ENCODE peak calls at places on chromosomes 5 and 9, in seven cellular contexts. X is astrocyte, P is gastrocnemius medialis, Y is AG10803, Q is ovary, U is BJ, B is breast epithelium. J is an unnamed sample.

GRCh38 chr5:167280111-167280510 is 1011.3 kb upstream of the WWC1 start:
- DNase-seq in X (no peak), P (no peak), Y (no peak), Q (no peak), U (no peak), B (no peak), J (no peak)

GRCh38 chr5:88734191-88734640 is 148.8 kb downstream of the MEF2C start:
- DNase-seq in X (no peak), P (no peak), Y (no peak), Q (no peak), U (no peak), B (no peak), J (no peak)

GRCh38 chr5:75601567-75601966 is 9.7 kb upstream of the ANKDD1B start:
- DNase-seq in X (no peak), P (no peak), Y (no peak), Q (no peak), U (no peak), B (no peak), J (peak)

GRCh38 chr9:70954126-70954525 is 167.3 kb downstream of the TRPM3 start:
- DNase-seq in X (peak), P (no peak), Y (peak), Q (no peak), U (peak), B (no peak), J (peak)

GRCh38 chr5:16508730-16509531 is 43.3 kb upstream of the ZNF622 start:
- DNase-seq in X (no peak), P (peak), Y (peak), Q (no peak), U (no peak), B (peak), J (no peak)

GRCh38 chr5:91077623-91078022 is 305.5 kb downstream of the ARRDC3 start:
- DNase-seq in X (no peak), P (no peak), Y (no peak), Q (no peak), U (no peak), B (no peak), J (no peak)

GRCh38 chr5:140821375-140822280 is at the start of gene PCDHA5:
- DNase-seq in X (no peak), P (no peak), Y (peak), Q (no peak), U (no peak), B (no peak), J (no peak)

GRCh38 chr9:100228352-100228869 is 124.3 kb downstream of the TEX10 start:
- DNase-seq in X (no peak), P (no peak), Y (no peak), Q (no peak), U (no peak), B (no peak), J (no peak)

GRCh38 chr9:84136119-84136868 is 155.7 kb downstream of the RMI1 start:
- DNase-seq in X (peak), P (no peak), Y (peak), Q (no peak), U (peak), B (no peak), J (peak)

GRCh38 chr5:37111426-37112382 is 137.5 kb downstream of the CPLANE1 start:
- DNase-seq in X (peak), P (no peak), Y (no peak), Q (no peak), U (no peak), B (no peak), J (no peak)

GRCh38 chr9:122456123-122456522 is 21.6 kb downstream of the OR1J1 start:
- DNase-seq in X (no peak), P (no peak), Y (no peak), Q (no peak), U (no peak), B (no peak), J (no peak)

DNA sequence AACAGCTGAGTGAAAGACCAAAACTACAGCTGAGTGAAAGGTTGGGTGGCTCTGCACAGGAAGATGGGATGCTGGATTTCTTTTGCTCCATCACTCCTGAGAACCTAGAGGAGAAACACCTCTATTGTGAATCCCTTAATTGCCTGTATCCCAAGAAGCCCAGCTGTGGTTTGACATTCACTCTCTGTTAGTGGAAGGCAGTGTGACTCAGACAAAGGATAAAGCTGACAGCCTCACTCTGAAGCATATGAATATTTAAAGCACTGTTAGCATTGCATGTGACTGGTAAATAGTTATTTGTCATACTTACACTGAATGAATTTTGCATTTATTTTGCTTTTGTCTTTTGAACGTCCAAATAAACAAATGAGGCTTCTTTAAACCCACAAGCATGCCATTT is 367.1 kb upstream of the RIOK2 start:
- DNase-seq in X (peak), P (no peak), Y (peak), Q (no peak), U (no peak), B (no peak), J (peak)
- TF ChIP-seq CTCF in X (no peak), P (no peak), Y (no peak), Q (no peak), U (no peak), B (no peak), J (no peak)

DNA sequence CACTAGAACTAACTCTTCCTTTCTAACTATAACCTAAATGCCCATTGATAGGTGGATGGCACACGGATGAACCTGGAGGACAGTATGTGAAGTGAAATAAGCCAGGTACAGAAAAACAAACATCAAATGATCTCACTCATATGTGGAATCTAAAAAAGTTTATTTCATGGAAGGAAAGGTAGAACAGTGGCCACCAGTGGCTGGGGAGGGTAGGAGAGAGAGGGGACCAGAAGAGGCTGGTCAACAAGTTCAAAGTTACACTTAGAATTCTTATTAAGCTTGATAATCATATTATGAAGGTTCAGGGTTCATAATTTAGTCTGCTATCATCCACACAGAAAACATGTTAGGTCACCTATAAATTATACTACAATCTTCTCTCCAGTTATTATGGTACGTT is 107.6 kb upstream of the SLC12A2 start:
- DNase-seq in X (no peak), P (no peak), Y (no peak), Q (no peak), U (no peak), B (no peak), J (no peak)
- TF ChIP-seq CTCF in X (no peak), P (no peak), Y (no peak), Q (no peak), U (no peak), B (no peak), J (peak)

DNA sequence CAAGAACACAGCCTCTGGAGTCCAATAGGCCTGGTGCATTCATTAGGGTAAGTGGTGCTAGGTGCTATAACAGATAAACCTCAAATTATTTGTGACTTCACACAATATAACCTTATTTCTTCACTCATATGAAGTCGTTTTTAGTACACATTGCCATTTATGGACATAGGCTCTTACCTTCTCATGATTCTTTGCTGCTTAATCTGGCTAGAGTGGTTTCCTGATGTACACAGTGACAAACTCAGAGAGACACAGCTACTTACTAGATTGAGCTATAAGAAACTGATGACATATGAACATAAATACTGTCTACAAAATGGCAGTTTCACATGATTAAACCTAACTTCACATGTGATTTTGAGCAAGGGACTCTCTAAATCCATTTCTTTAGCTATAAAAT is 14.2 kb upstream of the SUB1 start:
- DNase-seq in X (no peak), P (no peak), Y (no peak), Q (no peak), U (no peak), B (no peak), J (no peak)
- TF ChIP-seq CTCF in X (no peak), P (no peak), Y (no peak), Q (no peak), U (no peak), B (no peak), J (no peak)

GRCh38 chr5:79878721-79879336 is 112.2 kb downstream of the MTX3 start:
- DNase-seq in X (no peak), P (no peak), Y (no peak), Q (no peak), U (no peak), B (no peak), J (no peak)
- TF ChIP-seq CTCF in X (no peak), P (no peak), Y (peak), Q (no peak), U (peak), B (no peak), J (peak)

GRCh38 chr5:172605466-172605865 is 35.6 kb upstream of the NEURL1B start:
- DNase-seq in X (no peak), P (no peak), Y (no peak), Q (no peak), U (no peak), B (no peak), J (no peak)
- TF ChIP-seq CTCF in X (no peak), P (no peak), Y (no peak), Q (no peak), U (no peak), B (no peak), J (no peak)

GRCh38 chr5:171610053-171610452 is 175.6 kb upstream of the SMIM23 start:
- DNase-seq in X (no peak), P (no peak), Y (no peak), Q (no peak), U (no peak), B (no peak), J (no peak)

GRCh38 chr5:171607863-171608262 is 177.8 kb upstream of the SMIM23 start:
- DNase-seq in X (no peak), P (no peak), Y (no peak), Q (no peak), U (no peak), B (no peak), J (no peak)

GRCh38 chr5:171604195-171604594 is 181.4 kb upstream of the SMIM23 start:
- DNase-seq in X (no peak), P (no peak), Y (no peak), Q (no peak), U (no peak), B (no peak), J (no peak)

GRCh38 chr5:171610686-171611085 is 174.9 kb upstream of the SMIM23 start:
- DNase-seq in X (no peak), P (no peak), Y (no peak), Q (no peak), U (no peak), B (no peak), J (no peak)

GRCh38 chr5:171606414-171607024 is 179.1 kb upstream of the SMIM23 start:
- DNase-seq in X (no peak), P (no peak), Y (no peak), Q (no peak), U (no peak), B (no peak), J (no peak)
- TF ChIP-seq CTCF in X (peak), P (no peak), Y (peak), Q (no peak), U (peak), B (no peak), J (peak)

DNA sequence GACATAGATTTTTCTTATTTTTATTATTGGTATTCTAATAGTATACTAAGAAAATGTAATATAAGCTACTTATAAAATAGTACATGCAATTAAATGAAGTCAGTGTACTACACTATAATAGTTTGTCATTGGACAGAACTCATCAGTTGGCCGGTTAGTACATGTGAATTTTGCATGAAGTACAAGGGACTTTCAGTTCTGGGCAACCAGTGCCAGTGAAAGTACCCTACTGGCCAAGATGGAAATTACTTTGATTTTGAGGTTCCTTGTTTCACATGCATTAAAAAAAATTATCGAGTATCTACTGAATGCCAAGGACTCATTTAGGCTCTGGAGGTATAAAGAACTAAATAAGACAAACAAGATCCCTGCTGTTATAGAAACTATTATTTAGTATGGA is 213.4 kb upstream of the ELL2 start:
- DNase-seq in X (no peak), P (no peak), Y (no peak), Q (no peak), U (no peak), B (no peak), J (no peak)
- TF ChIP-seq CTCF in X (peak), P (no peak), Y (peak), Q (no peak), U (no peak), B (no peak), J (peak)

GRCh38 chr9:18861599-18862546 is 171.1 kb downstream of the SAXO1 start:
- DNase-seq in X (peak), P (peak), Y (peak), Q (peak), U (no peak), B (no peak), J (no peak)
- TF ChIP-seq CTCF in X (no peak), P (no peak), Y (peak), Q (no peak), U (no peak), B (no peak), J (no peak)